ENCODE peak calls at places on chromosomes 11 and 22, in ten cellular contexts. D, B, A, O, E, U, N, W, G and Q are unnamed samples.

GRCh38 chr11:12404461-12404860 is 27.1 kb downstream of the PARVA start:
- DNase-seq in D (no peak), B (no peak), A (no peak), O (no peak), E (no peak), U (no peak), N (no peak), W (no peak), G (no peak), Q (no peak)

GRCh38 chr22:39937881-39938280 is 22.3 kb upstream of the TMA7B start:
- DNase-seq in D (no peak), B (no peak), A (no peak), O (no peak), E (no peak), U (no peak), N (no peak), W (no peak), G (no peak), Q (no peak)

GRCh38 chr11:10490032-10490397 is 35.0 kb downstream of the AMPD3 start:
- DNase-seq in D (no peak), B (no peak), A (peak; percentile 10), O (no peak), E (no peak), U (no peak), N (no peak), W (no peak), G (no peak), Q (no peak)

GRCh38 chr11:102564110-102564509 is 33.6 kb upstream of the MMP7 start:
- DNase-seq in D (peak; percentile 88), B (peak; percentile 84), A (no peak), O (no peak), E (no peak), U (peak; percentile 74), N (peak; percentile 99), W (peak; percentile 96), G (peak; percentile 59), Q (peak; percentile 70)

GRCh38 chr22:32531228-32531627 is 56.6 kb downstream of the FBXO7 start:
- DNase-seq in D (no peak), B (peak; percentile 32), A (no peak), O (no peak), E (no peak), U (no peak), N (no peak), W (no peak), G (no peak), Q (no peak)

GRCh38 chr11:127651175-127651887 is 650.8 kb upstream of the KIRREL3 start:
- DNase-seq in D (peak; percentile 94), B (peak; percentile 94), A (no peak), O (no peak), E (no peak), U (no peak), N (peak; percentile 80), W (no peak), G (peak; percentile 76), Q (no peak)

GRCh38 chr22:49087163-49087562 is 740.5 kb downstream of the BRD1 start:
- DNase-seq in D (no peak), B (no peak), A (no peak), O (no peak), E (no peak), U (no peak), N (no peak), W (no peak), G (no peak), Q (no peak)

GRCh38 chr11:62911137-62912130 is 9.7 kb downstream of the CHRM1 start:
- DNase-seq in D (no peak), B (no peak), A (no peak), O (no peak), E (no peak), U (no peak), N (no peak), W (no peak), G (no peak), Q (no peak)

GRCh38 chr11:65692367-65692766 is 19.7 kb upstream of the KAT5 start:
- DNase-seq in D (no peak), B (no peak), A (no peak), O (no peak), E (peak; percentile 36), U (no peak), N (no peak), W (no peak), G (no peak), Q (no peak)

GRCh38 chr22:33921576-33922181 is 1.4 kb upstream of the LARGE1 start:
- DNase-seq in D (peak; percentile 60), B (peak; percentile 68), A (peak; percentile 88), O (peak; percentile 86), E (peak; percentile 82), U (no peak), N (no peak), W (no peak), G (no peak), Q (no peak)

GRCh38 chr11:19194620-19195308 is 7.0 kb downstream of the CSRP3 start:
- DNase-seq in D (no peak), B (no peak), A (no peak), O (no peak), E (no peak), U (no peak), N (no peak), W (no peak), G (no peak), Q (no peak)

GRCh38 chr11:62575156-62575555 is 1.5 kb upstream of the EEF1G start:
- DNase-seq in D (no peak), B (no peak), A (no peak), O (no peak), E (no peak), U (no peak), N (no peak), W (no peak), G (no peak), Q (no peak)

GRCh38 chr11:100190395-100190794 is 496.7 kb upstream of the ARHGAP42 start:
- DNase-seq in D (no peak), B (no peak), A (no peak), O (no peak), E (no peak), U (no peak), N (no peak), W (no peak), G (no peak), Q (no peak)

GRCh38 chr11:64238076-64238475 is 2.8 kb upstream of the FKBP2 start:
- DNase-seq in D (no peak), B (no peak), A (no peak), O (no peak), E (no peak), U (no peak), N (no peak), W (no peak), G (no peak), Q (no peak)

GRCh38 chr11:27055065-27055682 is 14.6 kb downstream of the BBOX1 start:
- DNase-seq in D (peak; percentile 37), B (peak; percentile 93), A (no peak), O (no peak), E (peak; percentile 52), U (no peak), N (peak; percentile 68), W (peak; percentile 84), G (no peak), Q (no peak)

GRCh38 chr22:25282346-25282670 is 62.9 kb downstream of the CRYBB2 start:
- DNase-seq in D (no peak), B (no peak), A (no peak), O (peak; percentile 12), E (peak; percentile 30), U (no peak), N (no peak), W (no peak), G (no peak), Q (no peak)

GRCh38 chr11:134560566-134561347 is 148.7 kb upstream of the B3GAT1 start:
- DNase-seq in D (no peak), B (no peak), A (no peak), O (no peak), E (peak; percentile 51), U (no peak), N (no peak), W (no peak), G (no peak), Q (no peak)

GRCh38 chr11:71249301-71249700 is 3.1 kb downstream of the SHANK2 start:
- DNase-seq in D (no peak), B (no peak), A (peak; percentile 32), O (no peak), E (no peak), U (no peak), N (no peak), W (no peak), G (no peak), Q (no peak)
- H3K4me2 ChIP-seq in D (no peak overlapping the region), B (no peak overlapping the region), A (peak overlapping the region; percentile 29), O (no peak overlapping the region), E (no peak overlapping the region), U (no peak overlapping the region), N (no peak overlapping the region), W (peak overlapping the region; percentile 20), G (no peak overlapping the region), Q (no peak overlapping the region)

DNA sequence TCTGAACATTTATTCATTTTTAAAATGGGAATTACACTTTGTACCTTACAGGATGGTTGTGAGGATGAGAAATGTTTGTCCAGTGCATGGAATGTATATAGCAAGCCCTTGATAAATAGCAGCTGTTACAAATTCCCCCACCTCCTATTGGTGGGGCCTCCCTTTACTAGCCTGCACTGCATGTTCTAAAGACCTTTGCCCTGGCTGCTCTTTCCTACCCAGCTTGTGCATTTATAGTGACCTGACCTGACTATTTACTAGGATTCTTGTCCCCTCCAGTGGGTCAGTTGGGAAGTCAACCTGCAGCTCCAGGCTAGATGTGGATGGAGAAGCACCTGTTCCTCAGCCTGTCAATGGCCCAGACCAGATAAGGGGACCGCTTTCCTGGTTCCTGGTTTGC is 180.3 kb downstream of the HIPK3 start:
- DNase-seq in D (no peak), B (no peak), A (no peak), O (no peak), E (no peak), U (no peak), N (no peak), W (no peak), G (no peak), Q (no peak)
- H3K4me2 ChIP-seq in D (no peak overlapping the region), B (no peak overlapping the region), A (no peak overlapping the region), O (no peak overlapping the region), E (no peak overlapping the region), U (no peak overlapping the region), N (no peak overlapping the region), W (no peak overlapping the region), G (no peak overlapping the region), Q (no peak overlapping the region)

DNA sequence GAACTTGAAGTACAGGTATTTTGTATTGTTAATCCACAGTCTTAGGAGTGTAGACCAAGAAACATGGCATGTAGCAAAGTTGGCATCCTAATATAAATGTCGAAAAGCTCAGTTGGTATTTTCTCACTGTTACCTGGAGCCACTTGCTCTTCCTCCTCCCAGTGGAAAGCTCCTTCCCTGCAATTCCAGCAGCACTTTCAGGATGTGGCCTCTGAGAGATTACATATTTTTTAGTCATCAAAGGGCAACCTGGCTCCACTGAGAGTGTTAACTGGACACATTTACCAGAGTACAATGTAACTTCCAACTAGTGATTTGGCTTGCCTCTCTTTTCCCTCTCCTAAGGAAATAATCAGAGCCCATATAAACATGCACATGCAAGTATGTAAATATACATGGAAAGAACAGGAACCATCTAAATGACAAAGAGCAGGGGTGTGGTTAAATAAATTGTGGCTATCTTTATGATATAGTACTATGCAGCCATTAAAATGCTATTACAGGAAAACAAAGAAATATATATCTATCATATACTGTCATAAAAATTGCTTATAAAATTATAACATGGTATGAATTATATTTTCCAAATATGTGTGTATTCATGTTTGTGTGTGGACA is 14.2 kb upstream of the EED start:
- DNase-seq in D (no peak), B (peak; percentile 20), A (no peak), O (no peak), E (peak; percentile 40), U (peak; percentile 39), N (peak; percentile 58), W (no peak), G (no peak), Q (no peak)
- H3K4me2 ChIP-seq in D (no peak overlapping the region), B (no peak overlapping the region), A (no peak overlapping the region), O (no peak overlapping the region), E (no peak overlapping the region), U (peak overlapping the region; percentile 36), N (peak overlapping the region; percentile 14), W (no peak overlapping the region), G (no peak overlapping the region), Q (peak overlapping the region; percentile 31)

GRCh38 chr22:43153916-43154315 is 2.6 kb downstream of the TSPO start:
- DNase-seq in D (no peak), B (no peak), A (no peak), O (no peak), E (no peak), U (no peak), N (no peak), W (no peak), G (no peak), Q (no peak)
- H3K4me2 ChIP-seq in D (no peak overlapping the region), B (peak overlapping the region; percentile 25), A (no peak overlapping the region), O (no peak overlapping the region), E (no peak overlapping the region), U (no peak overlapping the region), N (peak overlapping the region; percentile 73), W (peak overlapping the region; percentile 57), G (no peak overlapping the region), Q (no peak overlapping the region)